ENCODE peak calls at places on chromosomes 16 and 17, in ten cellular contexts. R is AG09309, O is sigmoid colon, Y is AG04450, D is natural killer cell, N is nephron progenitor cell, V is fibroblast of pulmonary artery, F is OCI-LY7, W is fibroblast of lung, S is A549. E is an unnamed sample.
A peak's percentile ranks its signal among the peaks of the same experiment; 100 is the strongest.

GRCh38 chr17:68197997-68198930 is 49.6 kb upstream of the AMZ2 start:
- DNase-seq in R (no peak), O (no peak), Y (no peak), D (no peak), N (peak; percentile 15), V (no peak), F (no peak), W (no peak), S (no peak), E (no peak)

GRCh38 chr17:40191237-40192208 is 14.3 kb downstream of the RAPGEFL1 start:
- DNase-seq in R (no peak), O (peak; percentile 89), Y (no peak), D (peak; percentile 59), N (peak; percentile 78), V (peak; percentile 79), F (peak; percentile 84), W (peak; percentile 78), S (peak; percentile 86), E (peak; percentile 77)

GRCh38 chr17:51035436-51035835 is 85.2 kb downstream of the SPAG9 start:
- DNase-seq in R (peak; percentile 86), O (no peak), Y (peak; percentile 67), D (no peak), N (no peak), V (peak; percentile 96), F (peak; percentile 28), W (peak; percentile 31), S (no peak), E (no peak)

GRCh38 chr17:76560036-76560876 is 20.4 kb downstream of the PRCD start:
- DNase-seq in R (no peak), O (no peak), Y (no peak), D (no peak), N (no peak), V (no peak), F (no peak), W (no peak), S (no peak), E (no peak)

GRCh38 chr17:2042355-2042929 is 620 bp downstream of the OVCA2 start:
- DNase-seq in R (no peak), O (no peak), Y (no peak), D (no peak), N (peak; percentile 41), V (peak; percentile 59), F (no peak), W (peak; percentile 47), S (peak; percentile 61), E (no peak)

GRCh38 chr17:80766290-80766689 is 221.7 kb downstream of the RPTOR start:
- DNase-seq in R (no peak), O (no peak), Y (no peak), D (no peak), N (no peak), V (no peak), F (no peak), W (no peak), S (no peak), E (no peak)

GRCh38 chr16:89697161-89697615 is 4.3 kb downstream of the SPATA2L start:
- DNase-seq in R (no peak), O (no peak), Y (no peak), D (no peak), N (no peak), V (no peak), F (no peak), W (no peak), S (no peak), E (no peak)

GRCh38 chr17:40451420-40451819 is 8.2 kb downstream of the IGFBP4 start:
- DNase-seq in R (peak; percentile 90), O (peak; percentile 96), Y (peak; percentile 84), D (no peak), N (no peak), V (peak; percentile 95), F (no peak), W (peak; percentile 98), S (no peak), E (no peak)

GRCh38 chr16:4846503-4846900 is 586 bp downstream of the GLYR1 start:
- DNase-seq in R (peak; percentile 23), O (peak; percentile 70), Y (no peak), D (no peak), N (peak; percentile 72), V (peak; percentile 56), F (peak; percentile 55), W (peak; percentile 53), S (peak; percentile 46), E (peak; percentile 66)

GRCh38 chr17:29722411-29723198 is 99.9 kb upstream of the CORO6 start:
- DNase-seq in R (no peak), O (peak; percentile 78), Y (peak; percentile 53), D (peak; percentile 35), N (no peak), V (peak; percentile 99), F (peak; percentile 95), W (peak; percentile 94), S (no peak), E (peak; percentile 72)

GRCh38 chr17:42135664-42136653 is 13.4 kb downstream of the HSPB9 start:
- DNase-seq in R (no peak), O (peak; percentile 78), Y (no peak), D (no peak), N (no peak), V (peak; percentile 84), F (peak; percentile 71), W (peak; percentile 64), S (peak; percentile 77), E (no peak)

GRCh38 chr17:44210342-44211192 is 8.9 kb downstream of the UBTF start:
- DNase-seq in R (no peak), O (peak; percentile 96), Y (peak; percentile 71), D (peak; percentile 95), N (peak; percentile 92), V (peak; percentile 87), F (peak; percentile 94), W (peak; percentile 87), S (peak; percentile 84), E (peak; percentile 95)

GRCh38 chr17:28366605-28367004 is 1.6 kb upstream of the SEBOX start:
- DNase-seq in R (no peak), O (no peak), Y (no peak), D (no peak), N (no peak), V (no peak), F (peak; percentile 25), W (no peak), S (peak; percentile 39), E (no peak)
- TF ChIP-seq CTCF in R (no peak), O (no peak), Y (no peak), D (no peak), N (no peak), V (peak; percentile 14), F (peak; percentile 53), W (no peak), S (peak; percentile 7), E (no peak)

DNA sequence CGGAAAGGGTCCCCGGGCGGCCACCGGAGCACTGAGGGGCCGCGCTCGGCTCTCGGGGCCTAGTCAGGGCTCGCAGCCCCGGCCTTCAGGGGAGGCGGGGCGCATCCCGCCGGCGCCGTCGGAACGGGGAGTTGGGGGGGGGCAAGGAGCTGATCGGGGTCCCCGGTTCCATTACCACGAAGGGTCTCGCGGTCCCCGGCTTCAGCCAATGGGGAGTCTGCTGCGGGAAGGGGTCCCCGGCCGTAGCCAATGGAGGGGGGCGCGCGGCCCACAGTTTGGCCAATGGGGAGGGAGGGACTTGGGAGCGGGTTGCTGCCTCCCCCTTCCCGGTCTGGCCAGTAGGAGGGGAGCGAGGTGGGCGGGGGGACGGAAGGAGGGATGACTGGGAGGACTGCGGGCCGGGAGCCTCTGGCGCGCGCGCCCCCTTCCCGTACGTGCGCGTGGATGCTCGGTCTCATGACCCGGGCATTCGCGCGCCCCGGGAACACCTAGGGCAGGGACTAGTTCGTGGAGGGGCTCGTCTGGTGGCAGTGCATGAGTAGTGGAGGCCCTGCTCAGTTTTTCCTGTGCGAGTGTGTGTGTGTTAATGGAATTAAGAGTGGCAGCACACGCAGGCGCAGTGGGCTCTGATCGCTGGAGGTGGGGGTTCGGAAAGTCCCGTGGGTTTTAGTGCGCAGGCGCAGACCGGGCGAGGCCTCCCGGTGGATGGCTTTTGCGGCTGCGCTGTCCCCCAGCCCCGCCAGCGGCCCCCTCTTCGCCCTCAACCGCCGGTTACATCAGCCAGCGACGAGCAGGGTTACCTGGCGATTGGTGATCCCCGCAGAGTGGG is 1.1 kb downstream of the ATXN2L start:
- DNase-seq in R (peak; percentile 92), O (peak; percentile 99), Y (peak; percentile 97), D (peak; percentile 94), N (peak; percentile 96), V (peak; percentile 98), F (peak; percentile 96), W (peak; percentile 98), S (peak; percentile 99), E (peak; percentile 98)
- TF ChIP-seq CTCF in R (peak; percentile 18), O (no peak), Y (peak; percentile 9), D (no peak), N (no peak), V (no peak), F (peak; percentile 3), W (peak; percentile 1), S (no peak), E (peak; percentile 13)

DNA sequence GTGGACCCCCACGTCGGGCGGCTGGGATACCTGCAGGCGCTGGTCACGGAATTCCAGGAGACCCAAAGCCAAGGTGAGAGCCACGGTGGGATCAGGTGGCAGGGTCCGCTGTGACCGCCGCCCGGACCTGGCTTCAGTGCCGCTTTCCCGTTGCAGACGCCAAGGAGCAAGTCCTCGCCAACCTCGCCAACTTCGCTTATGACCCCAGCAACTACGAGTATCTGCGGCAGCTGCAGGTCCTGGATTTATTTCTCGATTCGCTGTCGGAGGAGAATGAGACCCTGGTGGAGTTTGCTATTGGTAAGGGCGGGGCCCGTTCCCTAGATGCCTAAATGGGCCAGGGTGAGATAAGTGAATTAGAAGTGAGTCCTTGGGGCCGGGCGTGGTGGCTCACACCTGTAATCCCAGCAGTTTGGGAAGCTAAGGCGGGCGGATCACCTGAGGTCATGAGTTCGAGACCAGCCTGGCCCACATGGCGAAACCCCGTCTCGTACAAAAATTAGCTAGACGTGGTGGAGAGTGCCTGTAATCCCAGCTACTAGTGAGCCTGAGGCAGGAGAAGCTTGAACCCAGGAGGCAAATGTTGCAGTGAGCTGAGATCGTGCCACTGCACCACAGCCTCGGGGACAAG is 653 bp downstream of the ARMC7 start:
- DNase-seq in R (no peak), O (no peak), Y (no peak), D (no peak), N (peak; percentile 27), V (no peak), F (peak; percentile 43), W (no peak), S (peak; percentile 62), E (no peak)
- TF ChIP-seq CTCF in R (no peak), O (no peak), Y (no peak), D (no peak), N (no peak), V (no peak), F (no peak), W (no peak), S (no peak), E (no peak)

DNA sequence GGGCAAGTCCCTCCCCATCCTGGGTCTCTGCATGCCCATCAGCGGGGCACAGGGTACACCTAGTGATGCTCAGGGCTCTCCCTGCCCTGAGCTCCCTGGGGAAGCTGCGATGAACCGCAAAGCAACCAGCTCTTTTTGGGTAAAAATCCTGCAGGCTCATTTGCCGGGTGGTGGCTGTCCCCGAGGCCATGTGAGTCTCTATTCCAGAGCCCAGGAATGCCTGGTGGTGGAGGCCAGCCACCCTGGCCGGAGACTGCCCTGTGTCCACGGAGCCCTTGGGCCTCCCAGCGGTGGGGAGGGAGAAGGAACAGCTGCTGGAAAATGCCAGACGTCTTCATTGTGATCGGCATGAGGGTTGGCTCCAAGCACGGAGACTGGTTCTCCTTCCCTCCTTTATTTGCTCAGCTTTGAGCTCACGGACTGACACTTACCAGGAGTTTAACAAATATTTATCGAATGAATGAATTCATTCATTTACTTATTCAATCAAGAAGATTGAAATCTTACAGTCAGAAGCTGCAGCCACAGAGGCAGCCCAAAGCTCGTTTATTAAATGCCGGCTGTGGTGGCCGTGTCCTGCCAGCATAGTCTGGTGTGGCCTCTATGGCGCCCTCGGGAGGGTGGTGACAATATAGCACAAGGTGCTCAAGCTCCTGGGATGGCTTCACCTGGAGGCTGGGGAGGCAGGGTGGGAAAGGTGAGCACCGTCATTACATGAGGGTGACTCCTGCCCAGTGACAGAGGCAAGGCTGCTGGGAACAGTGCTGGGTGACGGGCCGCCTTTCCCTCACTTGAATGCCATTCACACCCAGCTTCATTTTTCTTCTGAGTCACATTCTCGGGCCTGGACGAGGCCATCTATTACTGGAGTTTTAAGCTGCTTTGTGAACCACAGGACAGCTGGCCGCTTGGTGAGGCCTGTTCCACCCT is 31.1 kb upstream of the JPH3 start:
- DNase-seq in R (no peak), O (no peak), Y (no peak), D (no peak), N (peak; percentile 46), V (peak; percentile 75), F (peak; percentile 19), W (peak; percentile 75), S (peak; percentile 76), E (no peak)
- TF ChIP-seq CTCF in R (peak; percentile 55), O (peak; percentile 44), Y (peak; percentile 62), D (no peak), N (no peak), V (peak; percentile 69), F (peak; percentile 65), W (peak; percentile 73), S (peak; percentile 42), E (peak; percentile 9)